ENCODE peak calls at places on chromosomes 2 and 18, in ten cellular contexts. One of them, this sample, is unnamed.

GRCh38 chr2:72813841-72814240 is 12.0 kb downstream of the EXOC6B start:
- DNase-seq in HL-60: no peak
- DNase-seq in brain microvascular endothelial cell: peak
- DNase-seq in heart left ventricle: no peak
- DNase-seq in HCT116: no peak
- DNase-seq in cardiac fibroblast: peak
- DNase-seq in IMR-90: peak
- DNase-seq in esophagus muscularis mucosa: no peak
- DNase-seq in PC-3: no peak
- DNase-seq in fibroblast of pulmonary artery: peak
- DNase-seq in this sample: no peak

GRCh38 chr2:126994340-126994777 is 95.7 kb downstream of the TEX51 start:
- DNase-seq in heart left ventricle: no peak
- DNase-seq in brain microvascular endothelial cell: no peak
- DNase-seq in esophagus muscularis mucosa: peak
- DNase-seq in cardiac fibroblast: no peak
- DNase-seq in PC-3: no peak
- DNase-seq in fibroblast of pulmonary artery: no peak
- DNase-seq in HCT116: no peak
- DNase-seq in HL-60: no peak
- DNase-seq in IMR-90: no peak
- DNase-seq in this sample: no peak

GRCh38 chr2:150126839-150127238 is 360.6 kb downstream of the RND3 start:
- DNase-seq in fibroblast of pulmonary artery: no peak
- DNase-seq in cardiac fibroblast: no peak
- DNase-seq in heart left ventricle: no peak
- DNase-seq in IMR-90: no peak
- DNase-seq in esophagus muscularis mucosa: no peak
- DNase-seq in brain microvascular endothelial cell: no peak
- DNase-seq in PC-3: no peak
- DNase-seq in HL-60: no peak
- DNase-seq in HCT116: no peak
- DNase-seq in this sample: no peak

GRCh38 chr2:240561325-240561971 is 1.3 kb downstream of the DUSP28 start:
- DNase-seq in PC-3: peak
- DNase-seq in fibroblast of pulmonary artery: peak
- DNase-seq in IMR-90: peak
- DNase-seq in HL-60: peak
- DNase-seq in cardiac fibroblast: peak
- DNase-seq in heart left ventricle: no peak
- DNase-seq in esophagus muscularis mucosa: no peak
- DNase-seq in brain microvascular endothelial cell: peak
- DNase-seq in HCT116: no peak
- DNase-seq in this sample: no peak

GRCh38 chr18:3209859-3210569 is 9.8 kb downstream of the MYOM1 start:
- DNase-seq in fibroblast of pulmonary artery: no peak
- DNase-seq in cardiac fibroblast: no peak
- DNase-seq in heart left ventricle: no peak
- DNase-seq in brain microvascular endothelial cell: no peak
- DNase-seq in HCT116: no peak
- DNase-seq in esophagus muscularis mucosa: peak
- DNase-seq in IMR-90: no peak
- DNase-seq in PC-3: peak
- DNase-seq in HL-60: no peak
- DNase-seq in this sample: no peak

GRCh38 chr18:5456577-5457466 is 87.0 kb downstream of the EPB41L3 start:
- DNase-seq in fibroblast of pulmonary artery: peak
- DNase-seq in brain microvascular endothelial cell: peak
- DNase-seq in heart left ventricle: no peak
- DNase-seq in esophagus muscularis mucosa: no peak
- DNase-seq in HL-60: peak
- DNase-seq in PC-3: no peak
- DNase-seq in HCT116: no peak
- DNase-seq in cardiac fibroblast: peak
- DNase-seq in IMR-90: peak
- DNase-seq in this sample: no peak

GRCh38 chr2:237264480-237265219 is 149.3 kb downstream of the COL6A3 start:
- DNase-seq in HCT116: no peak
- DNase-seq in brain microvascular endothelial cell: peak
- DNase-seq in IMR-90: peak
- DNase-seq in heart left ventricle: no peak
- DNase-seq in fibroblast of pulmonary artery: peak
- DNase-seq in cardiac fibroblast: peak
- DNase-seq in HL-60: no peak
- DNase-seq in PC-3: peak
- DNase-seq in esophagus muscularis mucosa: no peak
- DNase-seq in this sample: no peak

GRCh38 chr2:186848873-186849578 is at the start of gene ZSWIM2:
- DNase-seq in HCT116: no peak
- DNase-seq in esophagus muscularis mucosa: no peak
- DNase-seq in HL-60: peak
- DNase-seq in PC-3: no peak
- DNase-seq in IMR-90: peak
- DNase-seq in brain microvascular endothelial cell: peak
- DNase-seq in fibroblast of pulmonary artery: peak
- DNase-seq in cardiac fibroblast: peak
- DNase-seq in heart left ventricle: peak
- DNase-seq in this sample: peak

GRCh38 chr2:100554788-100555407 is 7.9 kb upstream of the PDCL3 start:
- DNase-seq in fibroblast of pulmonary artery: no peak
- DNase-seq in cardiac fibroblast: no peak
- DNase-seq in esophagus muscularis mucosa: no peak
- DNase-seq in HCT116: no peak
- DNase-seq in HL-60: peak
- DNase-seq in IMR-90: no peak
- DNase-seq in brain microvascular endothelial cell: no peak
- DNase-seq in heart left ventricle: no peak
- DNase-seq in PC-3: no peak
- DNase-seq in this sample: no peak

GRCh38 chr2:217847552-217848350 is 155.0 kb downstream of the TNS1 start:
- DNase-seq in esophagus muscularis mucosa: no peak
- DNase-seq in cardiac fibroblast: no peak
- DNase-seq in HL-60: no peak
- DNase-seq in HCT116: no peak
- DNase-seq in IMR-90: no peak
- DNase-seq in fibroblast of pulmonary artery: no peak
- DNase-seq in PC-3: no peak
- DNase-seq in heart left ventricle: no peak
- DNase-seq in brain microvascular endothelial cell: no peak
- DNase-seq in this sample: no peak

GRCh38 chr2:196591621-196592022 is 47.9 kb upstream of the CCDC150 start:
- DNase-seq in HCT116: no peak
- DNase-seq in heart left ventricle: no peak
- DNase-seq in fibroblast of pulmonary artery: no peak
- DNase-seq in IMR-90: no peak
- DNase-seq in HL-60: no peak
- DNase-seq in PC-3: no peak
- DNase-seq in cardiac fibroblast: no peak
- DNase-seq in brain microvascular endothelial cell: no peak
- DNase-seq in esophagus muscularis mucosa: no peak
- DNase-seq in this sample: no peak

GRCh38 chr2:196592912-196593881 is 46.3 kb upstream of the CCDC150 start:
- DNase-seq in cardiac fibroblast: peak
- DNase-seq in HCT116: no peak
- DNase-seq in HL-60: peak
- DNase-seq in esophagus muscularis mucosa: no peak
- DNase-seq in IMR-90: peak
- DNase-seq in brain microvascular endothelial cell: peak
- DNase-seq in fibroblast of pulmonary artery: peak
- DNase-seq in PC-3: peak
- DNase-seq in heart left ventricle: peak
- DNase-seq in this sample: peak

GRCh38 chr2:196594158-196594557 is 45.4 kb upstream of the CCDC150 start:
- DNase-seq in PC-3: no peak
- DNase-seq in HL-60: no peak
- DNase-seq in IMR-90: no peak
- DNase-seq in cardiac fibroblast: no peak
- DNase-seq in esophagus muscularis mucosa: no peak
- DNase-seq in brain microvascular endothelial cell: no peak
- DNase-seq in fibroblast of pulmonary artery: no peak
- DNase-seq in HCT116: no peak
- DNase-seq in heart left ventricle: no peak
- DNase-seq in this sample: no peak

GRCh38 chr2:196591004-196591403 is 48.5 kb upstream of the CCDC150 start:
- DNase-seq in HCT116: no peak
- DNase-seq in IMR-90: no peak
- DNase-seq in PC-3: no peak
- DNase-seq in brain microvascular endothelial cell: no peak
- DNase-seq in HL-60: no peak
- DNase-seq in fibroblast of pulmonary artery: no peak
- DNase-seq in heart left ventricle: no peak
- DNase-seq in esophagus muscularis mucosa: no peak
- DNase-seq in cardiac fibroblast: no peak
- DNase-seq in this sample: no peak

DNA sequence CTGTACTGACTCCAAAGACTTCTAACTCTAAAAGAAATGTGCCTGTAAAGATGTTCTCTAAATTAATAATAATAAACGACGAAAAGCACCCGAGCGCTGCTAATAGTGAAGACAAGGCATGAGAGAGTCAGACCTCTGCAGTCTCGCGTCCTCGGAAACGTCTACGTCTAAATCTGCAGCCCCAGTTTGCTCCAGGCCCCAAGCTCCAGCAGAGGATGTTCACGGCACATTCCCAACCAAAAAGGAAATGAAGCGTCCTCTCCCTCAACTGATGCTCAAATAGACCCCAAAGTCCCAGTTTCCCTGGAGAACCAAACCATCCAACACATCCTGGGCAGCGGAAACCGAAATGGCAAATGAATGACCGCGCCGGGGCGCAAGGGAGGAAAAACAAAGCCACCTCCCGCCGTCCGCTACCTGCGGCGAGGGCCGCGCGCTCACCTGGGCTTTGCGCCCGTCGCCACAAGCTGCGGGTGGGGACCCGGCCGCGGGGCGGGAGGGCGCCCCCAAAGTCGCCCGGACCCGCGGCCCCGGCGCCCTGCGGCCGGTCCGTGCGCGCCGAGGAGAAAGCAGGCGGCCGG is 47.1 kb upstream of the CCDC150 start:
- DNase-seq in PC-3: peak
- DNase-seq in HL-60: peak
- DNase-seq in cardiac fibroblast: peak
- DNase-seq in brain microvascular endothelial cell: peak
- DNase-seq in esophagus muscularis mucosa: no peak
- DNase-seq in IMR-90: peak
- DNase-seq in heart left ventricle: peak
- DNase-seq in fibroblast of pulmonary artery: peak
- DNase-seq in HCT116: no peak
- DNase-seq in this sample: peak
- TF ChIP-seq CTCF in PC-3: peak
- TF ChIP-seq CTCF in HL-60: no peak
- TF ChIP-seq CTCF in cardiac fibroblast: peak
- TF ChIP-seq CTCF in brain microvascular endothelial cell: peak
- TF ChIP-seq CTCF in esophagus muscularis mucosa: no peak
- TF ChIP-seq CTCF in IMR-90: no peak
- TF ChIP-seq CTCF in heart left ventricle: no peak
- TF ChIP-seq CTCF in fibroblast of pulmonary artery: peak
- TF ChIP-seq CTCF in HCT116: peak
- TF ChIP-seq CTCF in this sample: peak

DNA sequence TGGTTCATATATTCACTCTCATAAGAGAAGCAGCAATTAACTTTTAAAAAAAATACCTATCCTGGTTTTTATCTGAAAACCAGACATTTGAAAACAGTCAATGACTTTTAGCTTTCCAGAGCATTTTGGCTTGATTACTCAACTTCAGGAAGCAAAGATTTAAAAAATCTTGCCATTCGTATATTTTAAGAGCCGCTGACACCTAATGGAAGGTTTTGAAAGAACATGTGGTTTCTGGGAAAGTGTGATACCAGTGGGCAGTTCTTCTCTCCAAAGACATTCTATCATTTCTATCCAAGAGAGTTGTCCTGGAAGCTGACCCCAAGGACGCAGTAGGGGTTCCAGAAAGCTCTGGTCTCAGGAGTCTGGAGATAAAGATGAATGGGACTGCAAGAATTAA is 234.7 kb downstream of the TTC32 start:
- DNase-seq in esophagus muscularis mucosa: no peak
- DNase-seq in HCT116: peak
- DNase-seq in HL-60: no peak
- DNase-seq in cardiac fibroblast: peak
- DNase-seq in IMR-90: peak
- DNase-seq in fibroblast of pulmonary artery: peak
- DNase-seq in PC-3: peak
- DNase-seq in brain microvascular endothelial cell: peak
- DNase-seq in heart left ventricle: no peak
- DNase-seq in this sample: no peak
- TF ChIP-seq CTCF in esophagus muscularis mucosa: peak
- TF ChIP-seq CTCF in HCT116: peak
- TF ChIP-seq CTCF in HL-60: no peak
- TF ChIP-seq CTCF in cardiac fibroblast: peak
- TF ChIP-seq CTCF in IMR-90: peak
- TF ChIP-seq CTCF in fibroblast of pulmonary artery: peak
- TF ChIP-seq CTCF in PC-3: peak
- TF ChIP-seq CTCF in brain microvascular endothelial cell: peak
- TF ChIP-seq CTCF in heart left ventricle: peak
- TF ChIP-seq CTCF in this sample: peak

DNA sequence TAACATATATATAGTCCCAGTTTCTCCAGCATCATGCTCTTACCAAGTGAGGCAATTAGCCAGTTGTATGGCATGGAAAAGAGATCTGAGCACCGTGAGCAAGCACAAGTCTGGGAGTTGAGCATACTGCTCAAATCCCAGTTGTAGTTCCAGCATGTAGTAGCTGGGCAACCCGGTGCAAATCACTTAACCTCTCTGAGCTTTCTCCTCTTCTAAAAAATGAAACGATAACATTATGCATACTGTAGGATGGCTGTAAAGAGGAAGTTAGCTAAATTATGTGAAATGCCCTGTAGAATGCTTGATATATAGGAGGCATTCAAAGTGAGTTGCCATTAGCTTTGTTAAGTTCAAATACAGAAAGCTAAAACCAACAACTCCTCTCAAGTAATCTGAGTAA is 164.0 kb upstream of the ZEB2 start:
- DNase-seq in brain microvascular endothelial cell: no peak
- DNase-seq in HCT116: no peak
- DNase-seq in fibroblast of pulmonary artery: no peak
- DNase-seq in esophagus muscularis mucosa: no peak
- DNase-seq in cardiac fibroblast: no peak
- DNase-seq in heart left ventricle: no peak
- DNase-seq in IMR-90: no peak
- DNase-seq in HL-60: no peak
- DNase-seq in PC-3: no peak
- DNase-seq in this sample: no peak
- TF ChIP-seq CTCF in brain microvascular endothelial cell: no peak
- TF ChIP-seq CTCF in HCT116: no peak
- TF ChIP-seq CTCF in fibroblast of pulmonary artery: no peak
- TF ChIP-seq CTCF in esophagus muscularis mucosa: no peak
- TF ChIP-seq CTCF in cardiac fibroblast: no peak
- TF ChIP-seq CTCF in heart left ventricle: no peak
- TF ChIP-seq CTCF in IMR-90: no peak
- TF ChIP-seq CTCF in HL-60: no peak
- TF ChIP-seq CTCF in PC-3: no peak
- TF ChIP-seq CTCF in this sample: no peak

DNA sequence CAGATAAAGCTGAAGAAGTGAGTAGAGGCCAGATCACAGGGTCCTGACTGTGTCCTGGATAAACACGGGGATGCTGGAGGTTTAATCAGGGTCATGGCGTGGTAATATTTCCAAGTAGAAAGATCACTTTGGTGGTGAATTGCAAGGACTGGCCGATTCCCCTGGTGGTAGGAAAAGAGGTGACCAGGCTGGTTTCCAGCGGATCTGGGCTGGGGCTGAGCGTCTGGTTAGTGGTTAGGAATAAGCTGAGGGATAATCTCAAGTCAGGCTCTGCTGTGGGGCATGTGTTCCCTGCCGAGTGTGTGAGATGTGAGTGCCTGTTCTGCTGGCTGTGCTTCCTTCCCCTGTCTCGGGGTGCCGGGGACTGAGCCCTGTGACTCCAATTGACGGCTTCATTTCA is 484.0 kb downstream of the TSN start:
- DNase-seq in brain microvascular endothelial cell: no peak
- DNase-seq in IMR-90: no peak
- DNase-seq in HCT116: no peak
- DNase-seq in fibroblast of pulmonary artery: no peak
- DNase-seq in heart left ventricle: no peak
- DNase-seq in cardiac fibroblast: no peak
- DNase-seq in HL-60: no peak
- DNase-seq in PC-3: no peak
- DNase-seq in esophagus muscularis mucosa: no peak
- DNase-seq in this sample: no peak
- TF ChIP-seq CTCF in brain microvascular endothelial cell: no peak
- TF ChIP-seq CTCF in IMR-90: no peak
- TF ChIP-seq CTCF in HCT116: no peak
- TF ChIP-seq CTCF in fibroblast of pulmonary artery: no peak
- TF ChIP-seq CTCF in heart left ventricle: no peak
- TF ChIP-seq CTCF in cardiac fibroblast: no peak
- TF ChIP-seq CTCF in HL-60: no peak
- TF ChIP-seq CTCF in PC-3: no peak
- TF ChIP-seq CTCF in esophagus muscularis mucosa: no peak
- TF ChIP-seq CTCF in this sample: peak

This sample was measured in progenitor cell of endocrine pancreas.